ENCODE peak calls at places on chromosome 1, in five cellular contexts. N is prostate gland, C is osteocyte, Y is astrocyte of the spinal cord, L is OCI-LY7. R is an unnamed sample.

GRCh38 chr1:56200921-56201320 is 378.4 kb downstream of the PLPP3 start:
- DNase-seq in L (no peak), N (no peak), Y (no peak), C (no peak), R (no peak)

GRCh38 chr1:42960693-42961559 is 2.3 kb upstream of the SLC2A1 start:
- DNase-seq in Y (no peak), N (no peak), C (no peak), L (peak; percentile 64), R (no peak)

GRCh38 chr1:38152351-38153082 is 105.9 kb upstream of the POU3F1 start:
- DNase-seq in C (no peak), Y (no peak), L (peak; percentile 57), N (no peak), R (no peak)

GRCh38 chr1:110554871-110555801 is 36.2 kb upstream of the KCNA10 start:
- DNase-seq in Y (no peak), C (no peak), N (peak; percentile 7), L (no peak), R (peak; percentile 27)

GRCh38 chr1:116988248-116988647 is 13.3 kb upstream of the CD101 start:
- DNase-seq in C (no peak), N (no peak), L (no peak), Y (peak; percentile 67), R (no peak)

GRCh38 chr1:205528887-205529825 is 24.7 kb downstream of the CDK18 start:
- DNase-seq in L (peak; percentile 82), C (peak; percentile 93), Y (peak; percentile 55), N (peak; percentile 79), R (peak; percentile 81)

GRCh38 chr1:180198186-180198585 is 31.9 kb upstream of the LHX4 start:
- DNase-seq in C (no peak), Y (no peak), L (no peak), N (no peak), R (no peak)

GRCh38 chr1:76074321-76075187 is at the start of gene ST6GALNAC3:
- DNase-seq in Y (peak; percentile 45), C (peak; percentile 91), L (no peak), N (peak; percentile 52), R (peak; percentile 64)

GRCh38 chr1:30686236-30686635 is 37.1 kb downstream of the MATN1 start:
- DNase-seq in C (no peak), Y (no peak), L (no peak), N (no peak), R (no peak)

GRCh38 chr1:41238311-41239094 is 3.6 kb downstream of the SCMH1 start:
- DNase-seq in L (no peak), N (no peak), Y (peak; percentile 5), C (no peak), R (no peak)

GRCh38 chr1:248739580-248740205 is 15.9 kb downstream of the LYPD8 start:
- DNase-seq in L (peak; percentile 29), Y (no peak), N (no peak), C (no peak), R (no peak)

GRCh38 chr1:38964140-38964548 is 22.5 kb upstream of the RHBDL2 start:
- DNase-seq in N (no peak), C (no peak), Y (no peak), L (peak; percentile 32), R (no peak)

GRCh38 chr1:227125929-227126545 is 185.9 kb downstream of the COQ8A start:
- DNase-seq in L (no peak), N (no peak), Y (no peak), C (no peak), R (no peak)

GRCh38 chr1:209116705-209117104 is 466.8 kb upstream of the CAMK1G start:
- DNase-seq in L (no peak), Y (no peak), N (no peak), C (no peak), R (no peak)

GRCh38 chr1:8600336-8600735 is 217.1 kb downstream of the RERE start:
- DNase-seq in C (no peak), Y (no peak), L (no peak), N (no peak), R (no peak)

GRCh38 chr1:8598783-8599182 is 218.7 kb downstream of the RERE start:
- DNase-seq in C (no peak), L (no peak), Y (peak; percentile 13), N (no peak), R (no peak)

GRCh38 chr1:8599813-8600212 is 217.6 kb downstream of the RERE start:
- DNase-seq in L (no peak), N (no peak), C (no peak), Y (no peak), R (no peak)

GRCh38 chr1:8597455-8597854 is 220.0 kb downstream of the RERE start:
- DNase-seq in L (no peak), N (no peak), Y (no peak), C (no peak), R (no peak)

DNA sequence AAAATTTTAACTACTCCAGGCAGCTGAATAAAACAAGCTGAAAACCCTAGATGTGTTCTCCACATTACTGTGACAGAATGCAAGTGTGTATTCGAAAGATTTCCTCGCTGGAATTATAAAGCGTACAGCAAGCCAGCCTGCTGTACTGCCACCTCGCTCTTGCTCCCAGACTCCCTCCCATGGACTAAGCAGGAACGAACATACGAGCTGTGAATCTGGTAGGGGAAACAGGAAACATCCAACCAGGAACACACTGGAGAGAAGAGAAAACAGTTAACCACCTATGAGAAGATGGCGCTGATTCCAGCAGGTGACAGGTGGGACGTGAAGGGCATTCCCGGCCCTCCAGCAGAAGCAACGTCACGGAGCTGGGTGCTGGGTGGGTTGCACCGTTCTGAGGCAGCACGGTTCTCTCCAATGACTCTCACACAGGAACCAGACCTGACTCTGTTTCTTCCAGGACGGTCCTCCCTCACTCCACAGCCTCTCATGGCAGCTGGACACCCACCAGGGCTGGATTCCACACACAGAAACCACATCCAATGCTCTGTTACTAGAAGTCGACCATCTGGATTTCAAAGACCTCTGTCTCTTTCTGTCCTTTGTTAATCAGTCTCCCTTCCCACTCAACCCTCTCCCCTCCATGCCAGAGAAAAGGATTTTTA is 219.2 kb downstream of the RERE start:
- DNase-seq in Y (peak; percentile 46), L (no peak), N (peak; percentile 29), C (no peak), R (no peak)
- TF ChIP-seq CTCF in Y (peak; percentile 59), L (no peak), N (no peak), C (peak; percentile 40), R (no peak)

GRCh38 chr1:46302091-46303037 is 1.1 kb downstream of the LRRC41 start:
- DNase-seq in N (peak; percentile 31), L (peak; percentile 86), C (peak; percentile 87), Y (peak; percentile 39), R (peak; percentile 62)

GRCh38 chr1:46303872-46304326 is 401 bp downstream of the UQCRH start:
- DNase-seq in L (no peak), N (no peak), C (no peak), Y (no peak), R (no peak)

GRCh38 chr1:46301406-46302090 is 1.9 kb downstream of the LRRC41 start:
- DNase-seq in N (peak; percentile 32), L (no peak), C (no peak), Y (peak; percentile 61), R (peak; percentile 18)

GRCh38 chr1:46300673-46301405 is 2.6 kb downstream of the LRRC41 start:
- DNase-seq in C (no peak), Y (peak; percentile 48), L (no peak), N (peak; percentile 8), R (no peak)

GRCh38 chr1:46303038-46303871 is at the start of the genes LRRC41 and UQCRH:
- DNase-seq in N (peak; percentile 95), Y (peak; percentile 99), L (peak; percentile 97), C (peak; percentile 98), R (peak; percentile 95)
- TF ChIP-seq CTCF in N (no peak), Y (no peak), L (peak; percentile 22), C (no peak), R (no peak)

DNA sequence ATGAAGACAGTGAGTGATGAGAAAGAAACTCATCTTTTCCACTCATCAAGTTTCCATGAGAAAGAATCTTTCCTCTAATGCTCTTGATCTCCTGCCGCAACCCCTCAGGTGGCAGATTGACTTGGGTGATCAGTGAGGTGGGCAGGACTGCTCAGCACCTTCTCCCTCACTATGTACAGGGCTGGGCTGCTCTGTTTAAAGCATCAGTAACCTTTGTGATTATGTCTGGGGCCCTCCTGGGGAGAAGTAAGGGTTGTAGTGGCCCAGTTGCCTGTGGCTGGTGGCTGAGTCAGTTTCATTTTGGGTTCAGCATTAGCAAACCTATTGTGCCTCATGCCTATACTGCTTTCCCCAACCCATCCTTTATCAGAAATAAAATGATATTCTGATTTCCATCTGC is 366.0 kb downstream of the TTLL7 start:
- DNase-seq in C (no peak), N (no peak), L (no peak), Y (no peak), R (no peak)
- TF ChIP-seq CTCF in C (no peak), N (no peak), L (no peak), Y (no peak), R (no peak)

DNA sequence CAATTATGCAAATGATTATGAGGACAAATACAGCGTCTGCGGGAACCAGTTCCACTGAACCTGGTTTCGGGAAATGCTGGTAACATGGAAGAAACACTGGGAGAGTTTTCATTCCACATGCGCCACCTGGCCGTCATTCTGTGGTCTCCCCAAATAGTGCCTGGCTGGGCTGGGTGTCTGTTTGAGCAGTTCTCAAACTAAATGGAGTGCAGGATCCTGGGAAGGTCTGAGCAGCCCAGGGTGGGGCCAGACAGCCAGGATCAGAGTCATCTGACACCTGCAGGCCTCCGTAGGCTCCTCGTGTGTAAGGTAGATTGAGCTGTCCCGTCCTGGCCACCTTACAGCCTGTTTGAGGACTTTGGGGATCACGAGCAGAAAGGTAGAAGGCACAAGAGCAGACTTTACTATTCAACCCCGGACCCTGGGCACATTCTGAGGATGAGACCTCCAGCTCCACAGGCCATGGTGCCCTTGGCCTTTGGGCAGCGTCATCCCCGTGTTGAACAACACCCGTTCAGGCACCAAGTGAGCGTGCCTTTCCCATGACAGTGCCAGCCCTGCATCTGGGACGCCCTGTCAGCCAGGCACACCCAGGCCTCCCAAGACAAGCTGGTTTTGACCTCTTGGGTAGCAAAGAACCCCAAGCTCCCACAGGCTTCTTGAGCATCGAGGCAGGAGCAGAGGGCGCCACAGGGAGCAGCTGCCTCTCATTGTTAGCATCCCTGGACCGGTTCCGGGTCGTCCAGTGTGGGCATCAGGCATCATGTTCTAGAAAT is 101.9 kb downstream of the PRDM2 start:
- DNase-seq in N (peak; percentile 78), C (no peak), Y (no peak), L (no peak), R (no peak)
- TF ChIP-seq CTCF in N (peak; percentile 39), C (no peak), Y (no peak), L (no peak), R (no peak)

DNA sequence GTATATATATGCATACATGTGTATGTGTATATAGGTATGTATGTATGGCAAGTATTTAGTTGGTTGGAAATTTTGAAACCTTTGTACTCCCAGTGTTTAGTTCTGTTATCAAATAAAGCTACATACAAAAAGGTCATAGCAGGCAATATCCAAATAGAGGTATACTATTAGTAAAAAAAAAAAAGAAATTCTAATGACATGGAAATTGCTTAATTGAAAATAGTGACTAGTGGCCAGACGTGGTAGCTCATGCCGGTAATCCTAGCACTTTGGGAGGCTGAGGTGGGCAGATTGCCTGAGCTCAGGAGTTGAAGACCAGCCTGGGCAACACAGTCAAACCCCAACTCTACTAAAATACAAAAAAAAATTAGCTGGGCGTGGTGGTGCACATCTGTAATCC is 351.6 kb upstream of the NR5A2 start:
- DNase-seq in L (no peak), Y (no peak), N (no peak), C (no peak), R (no peak)
- TF ChIP-seq CTCF in L (no peak), Y (no peak), N (no peak), C (no peak), R (no peak)